ENCODE peak calls at places on chromosomes 3 and 15, in four cellular contexts. B is H1, F is mesenchymal stem cell, A is kidney. K is an unnamed sample.

GRCh38 chr3:122635789-122636188 is 44.9 kb upstream of the PARP14 start:
- DNase-seq in B (no peak), F (no peak), A (no peak), K (no peak)

GRCh38 chr3:87320748-87321634 is 44.6 kb upstream of the POU1F1 start:
- DNase-seq in B (no peak), F (no peak), A (no peak), K (no peak)

GRCh38 chr15:82294061-82294690 is 31.6 kb downstream of the SAXO2 start:
- DNase-seq in B (no peak), F (no peak), A (no peak), K (peak; percentile 70)

GRCh38 chr15:41231536-41231935 is 468 bp downstream of the CHP1 start:
- DNase-seq in B (no peak), F (no peak), A (no peak), K (no peak)

GRCh38 chr3:186789554-186790260 is 6.3 kb downstream of the EIF4A2 start:
- DNase-seq in B (no peak), F (no peak), A (no peak), K (no peak)

GRCh38 chr3:66472313-66473134 is 28.3 kb downstream of the LRIG1 start:
- DNase-seq in B (no peak), F (peak; percentile 87), A (no peak), K (no peak)

GRCh38 chr15:76799760-76800159 is 105.4 kb downstream of the SCAPER start:
- DNase-seq in B (no peak), F (peak; percentile 64), A (no peak), K (no peak)

GRCh38 chr3:170033489-170033888 is 4.3 kb upstream of the GPR160 start:
- DNase-seq in B (no peak), F (no peak), A (no peak), K (no peak)

GRCh38 chr3:26437678-26438077 is 184.9 kb upstream of the LRRC3B start:
- DNase-seq in B (no peak), F (peak; percentile 87), A (no peak), K (no peak)

GRCh38 chr3:78846688-78847087 is 921.1 kb downstream of the ROBO1 start:
- DNase-seq in B (no peak), F (peak; percentile 56), A (no peak), K (no peak)

GRCh38 chr15:90988249-90988648 is 6.1 kb downstream of the PRC1 start:
- DNase-seq in B (no peak), F (peak; percentile 29), A (no peak), K (no peak)

GRCh38 chr3:100158877-100159563 is 44.7 kb upstream of the FILIP1L start:
- DNase-seq in B (no peak), F (no peak), A (no peak), K (no peak)

GRCh38 chr3:195757371-195757770 is 36.6 kb downstream of the MUC20 start:
- DNase-seq in B (no peak), F (no peak), A (peak; percentile 43), K (no peak)

GRCh38 chr15:70165811-70166284 is 68.1 kb upstream of the TLE3 start:
- DNase-seq in B (no peak), F (peak; percentile 45), A (peak; percentile 83), K (peak; percentile 66)

GRCh38 chr3:112930771-112931170 is 44.1 kb downstream of the CD200R1 start:
- DNase-seq in B (no peak), F (no peak), A (no peak), K (no peak)

GRCh38 chr3:66856555-66856954 is 141.6 kb upstream of the KBTBD8 start:
- DNase-seq in B (no peak), F (no peak), A (no peak), K (no peak)

GRCh38 chr3:78353231-78353630 is 1313.3 kb downstream of the ROBO2 start:
- DNase-seq in B (no peak), F (no peak), A (no peak), K (no peak)

GRCh38 chr3:163878396-163878795 is 1199.9 kb downstream of the SI start:
- DNase-seq in B (no peak), F (no peak), A (no peak), K (peak; percentile 44)

GRCh38 chr15:60479361-60479684 is 381 bp upstream of the ICE2 start:
- DNase-seq in B (no peak), F (no peak), A (no peak), K (no peak)

GRCh38 chr15:81001180-81002003 is 669 bp downstream of the TLNRD1 start:
- DNase-seq in B (no peak), F (peak; percentile 73), A (peak; percentile 90), K (peak; percentile 78)

GRCh38 chr3:152438181-152438580 is 169.5 kb downstream of the MBNL1 start:
- DNase-seq in B (no peak), F (no peak), A (no peak), K (no peak)

GRCh38 chr3:51717446-51717845 is 10.6 kb downstream of the GRM2 start:
- DNase-seq in B (no peak), F (no peak), A (no peak), K (peak; percentile 32)

GRCh38 chr15:50116477-50116876 is 2.6 kb downstream of the ATP8B4 start:
- DNase-seq in B (peak; percentile 13), F (peak; percentile 34), A (no peak), K (peak; percentile 82)

GRCh38 chr3:175059788-175060187 is 200.7 kb downstream of the NAALADL2 start:
- DNase-seq in B (no peak), F (no peak), A (no peak), K (no peak)

GRCh38 chr3:115040673-115041286 is 106.3 kb downstream of the ZBTB20 start:
- DNase-seq in B (no peak), F (peak; percentile 43), A (no peak), K (peak; percentile 53)

GRCh38 chr3:86990171-86990733 is 697 bp downstream of the VGLL3 start:
- DNase-seq in B (peak; percentile 13), F (peak; percentile 38), A (peak; percentile 70), K (peak; percentile 88)

GRCh38 chr15:64216722-64217428 is 54.1 kb upstream of the PPIB start:
- DNase-seq in B (no peak), F (no peak), A (no peak), K (no peak)

GRCh38 chr15:98700501-98700900 is 52.2 kb downstream of the IGF1R start:
- DNase-seq in B (no peak), F (no peak), A (no peak), K (no peak)

GRCh38 chr15:25175033-25175788 is 220.4 kb downstream of the SNRPN start:
- DNase-seq in B (no peak), F (no peak), A (peak; percentile 51), K (peak; percentile 21)

GRCh38 chr3:64184621-64185020 is 40.6 kb downstream of the PRICKLE2 start:
- DNase-seq in B (no peak), F (peak; percentile 66), A (no peak), K (no peak)

GRCh38 chr15:56243774-56244236 is at the start of gene RFX7:
- DNase-seq in B (no peak), F (peak; percentile 81), A (peak; percentile 90), K (peak; percentile 91)

GRCh38 chr15:63018639-63019038 is 23.9 kb upstream of the TPM1 start:
- DNase-seq in B (no peak), F (peak; percentile 25), A (no peak), K (no peak)

GRCh38 chr3:16476636-16477035 is 36.9 kb downstream of the RFTN1 start:
- DNase-seq in B (no peak), F (peak; percentile 98), A (no peak), K (no peak)

GRCh38 chr3:38533285-38533994 is 37.3 kb downstream of the EXOG start:
- DNase-seq in B (no peak), F (no peak), A (no peak), K (peak; percentile 71)

GRCh38 chr3:21435871-21436270 is 315.1 kb downstream of the ZNF385D start:
- DNase-seq in B (no peak), F (no peak), A (no peak), K (no peak)

GRCh38 chr3:119891944-119892721 is 110.2 kb downstream of the NR1I2 start:
- DNase-seq in B (peak; percentile 13), F (peak; percentile 75), A (no peak), K (peak; percentile 60)

GRCh38 chr15:23067416-23067815 is 28.0 kb upstream of the TUBGCP5 start:
- DNase-seq in B (no peak), F (no peak), A (no peak), K (no peak)

GRCh38 chr3:196872316-196872715 is 4.6 kb downstream of the SENP5 start:
- DNase-seq in B (no peak), F (peak; percentile 67), A (no peak), K (no peak)

GRCh38 chr3:138397983-138398382 is 36.4 kb upstream of the ESYT3 start:
- DNase-seq in B (no peak), F (no peak), A (no peak), K (peak; percentile 38)

GRCh38 chr3:138394156-138394555 is 40.3 kb upstream of the ESYT3 start:
- DNase-seq in B (no peak), F (no peak), A (no peak), K (no peak)

GRCh38 chr3:138395865-138396751 is 38.3 kb upstream of the ESYT3 start:
- DNase-seq in B (no peak), F (no peak), A (no peak), K (peak; percentile 45)

GRCh38 chr3:138398791-138399575 is 35.4 kb upstream of the ESYT3 start:
- DNase-seq in B (no peak), F (no peak), A (no peak), K (peak; percentile 24)

DNA sequence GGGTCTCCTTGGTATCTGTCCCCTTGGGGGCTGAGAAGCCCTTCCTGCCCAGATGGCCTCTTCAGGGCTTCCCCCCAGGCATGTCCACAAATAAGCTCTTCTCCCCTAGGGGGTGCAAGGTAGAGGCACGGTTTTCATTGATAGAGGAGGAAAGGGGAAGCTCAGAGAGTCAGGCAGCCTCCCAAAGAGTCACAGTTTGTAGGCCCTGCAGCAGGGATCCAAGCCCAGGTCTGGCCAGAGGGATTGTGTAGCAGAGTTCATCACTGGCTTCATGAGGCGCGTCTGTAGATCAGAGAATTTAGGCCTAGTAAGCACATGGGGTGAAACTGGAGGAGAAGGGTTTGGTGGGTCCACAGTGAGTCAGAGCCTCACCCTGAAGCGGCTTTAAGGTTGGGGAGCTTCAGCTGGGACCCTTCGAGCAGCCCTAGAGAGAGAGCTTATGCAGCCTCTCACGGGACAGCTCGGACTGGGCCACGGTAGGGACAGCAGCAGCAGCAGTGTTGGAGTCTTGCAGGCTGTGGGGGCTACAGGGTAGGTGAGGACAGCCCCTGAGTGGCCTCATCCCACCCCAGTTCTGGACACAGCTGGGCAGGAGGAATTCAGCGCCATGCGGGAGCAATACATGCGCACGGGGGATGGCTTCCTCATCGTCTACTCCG is 37.5 kb upstream of the ESYT3 start:
- DNase-seq in B (no peak), F (no peak), A (no peak), K (peak; percentile 49)
- H3K27ac ChIP-seq in B (no peak overlapping the region), F (no peak overlapping the region), A (no peak overlapping the region), K (no peak overlapping the region)

GRCh38 chr15:66025972-66026371 is 156.7 kb downstream of the RAB11A start:
- DNase-seq in B (peak; percentile 60), F (no peak), A (no peak), K (peak; percentile 71)
- H3K9ac ChIP-seq in B (no peak overlapping the region), F (no peak overlapping the region), A (no peak overlapping the region), K (no peak overlapping the region)

DNA sequence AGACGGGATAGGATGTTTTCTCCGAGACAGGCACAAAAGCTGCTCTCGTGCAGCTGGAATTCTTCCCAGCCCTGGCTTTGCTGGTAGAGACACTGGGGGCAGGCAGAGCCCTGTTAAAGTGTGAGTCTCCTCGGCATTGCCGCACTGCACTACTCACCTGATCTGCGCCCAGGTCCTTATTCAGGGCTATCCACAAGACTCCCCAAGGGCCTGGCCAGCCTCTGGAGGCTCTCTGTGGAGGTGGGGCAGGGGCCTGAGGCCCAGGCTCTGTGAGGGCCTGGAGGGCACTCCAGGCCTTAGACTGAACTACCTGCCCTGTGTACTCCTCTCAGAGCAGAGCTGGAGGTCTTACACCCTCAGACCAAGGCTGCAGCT is 48.4 kb downstream of the KY start:
- DNase-seq in B (no peak), F (no peak), A (no peak), K (no peak)
- H3K4me3 ChIP-seq in B (no peak overlapping the region), F (no peak overlapping the region), A (no peak overlapping the region), K (no peak overlapping the region)

GRCh38 chr3:12939137-12939536 is 97.8 kb upstream of the RPL32 start:
- DNase-seq in B (no peak), F (no peak), A (no peak), K (no peak)
- H3K27ac ChIP-seq in B (no peak overlapping the region), F (no peak overlapping the region), A (no peak overlapping the region), K (no peak overlapping the region)